ENCODE peak calls at places on chromosome 17, in seven cellular contexts. L is H1, T is mesendoderm, H is mesenchymal stem cell, W is trophoblast cell, S is IMR-90, G is neuronal stem cell. A is an unnamed sample.

GRCh38 chr17:49722066-49722465 is 14.3 kb upstream of the SLC35B1 start:
- DNase-seq in L (no peak), T (peak; percentile 22), H (no peak), W (no peak), S (no peak), G (no peak), A (no peak)

GRCh38 chr17:47239663-47240374 is 13.8 kb upstream of the ITGB3 start:
- DNase-seq in L (no peak), T (no peak), H (peak; percentile 98), W (peak; percentile 33), S (peak; percentile 98), G (no peak), A (no peak)

GRCh38 chr17:50087246-50087911 is 7.8 kb upstream of the PDK2 start:
- DNase-seq in L (no peak), T (peak; percentile 90), H (peak; percentile 73), W (peak; percentile 59), S (peak; percentile 72), G (peak; percentile 68), A (peak; percentile 95)

GRCh38 chr17:39920218-39921210 is 2.1 kb upstream of the GSDMB start:
- DNase-seq in L (no peak), T (no peak), H (no peak), W (no peak), S (no peak), G (no peak), A (no peak)

GRCh38 chr17:38562903-38563302 is 42.8 kb downstream of the SRCIN1 start:
- DNase-seq in L (no peak), T (peak; percentile 53), H (no peak), W (no peak), S (no peak), G (no peak), A (peak; percentile 81)

GRCh38 chr17:66348605-66349165 is 46.3 kb downstream of the PRKCA start:
- DNase-seq in L (no peak), T (no peak), H (peak; percentile 88), W (no peak), S (peak; percentile 89), G (no peak), A (no peak)

GRCh38 chr17:37507108-37507507 is 17.4 kb downstream of the DUSP14 start:
- DNase-seq in L (no peak), T (no peak), H (no peak), W (no peak), S (no peak), G (no peak), A (no peak)

GRCh38 chr17:83196088-83196765 is 116.8 kb downstream of the METRNL start:
- DNase-seq in L (no peak), T (no peak), H (no peak), W (no peak), S (peak; percentile 30), G (no peak), A (no peak)

GRCh38 chr17:45222273-45222993 is 748 bp downstream of the FMNL1 start:
- DNase-seq in L (no peak), T (peak; percentile 47), H (no peak), W (no peak), S (no peak), G (no peak), A (peak; percentile 68)

GRCh38 chr17:32240745-32241144 is 24.9 kb upstream of the RHBDL3 start:
- DNase-seq in L (no peak), T (peak; percentile 62), H (peak; percentile 13), W (no peak), S (no peak), G (no peak), A (peak; percentile 65)

GRCh38 chr17:64458756-64459155 is 9.8 kb downstream of the MILR1 start:
- DNase-seq in L (no peak), T (no peak), H (no peak), W (no peak), S (no peak), G (no peak), A (no peak)

GRCh38 chr17:77242118-77242800 is 101.5 kb downstream of the SEC14L1 start:
- DNase-seq in L (no peak), T (no peak), H (no peak), W (no peak), S (no peak), G (no peak), A (no peak)

GRCh38 chr17:82301300-82301915 is 16.0 kb downstream of the CD7 start:
- DNase-seq in L (no peak), T (no peak), H (no peak), W (no peak), S (no peak), G (no peak), A (no peak)

GRCh38 chr17:66444001-66444400 is 141.6 kb downstream of the PRKCA start:
- DNase-seq in L (no peak), T (no peak), H (no peak), W (peak; percentile 52), S (no peak), G (no peak), A (no peak)

GRCh38 chr17:72053069-72053846 is 67.6 kb upstream of the SOX9 start:
- DNase-seq in L (no peak), T (no peak), H (no peak), W (no peak), S (no peak), G (no peak), A (peak; percentile 61)

DNA sequence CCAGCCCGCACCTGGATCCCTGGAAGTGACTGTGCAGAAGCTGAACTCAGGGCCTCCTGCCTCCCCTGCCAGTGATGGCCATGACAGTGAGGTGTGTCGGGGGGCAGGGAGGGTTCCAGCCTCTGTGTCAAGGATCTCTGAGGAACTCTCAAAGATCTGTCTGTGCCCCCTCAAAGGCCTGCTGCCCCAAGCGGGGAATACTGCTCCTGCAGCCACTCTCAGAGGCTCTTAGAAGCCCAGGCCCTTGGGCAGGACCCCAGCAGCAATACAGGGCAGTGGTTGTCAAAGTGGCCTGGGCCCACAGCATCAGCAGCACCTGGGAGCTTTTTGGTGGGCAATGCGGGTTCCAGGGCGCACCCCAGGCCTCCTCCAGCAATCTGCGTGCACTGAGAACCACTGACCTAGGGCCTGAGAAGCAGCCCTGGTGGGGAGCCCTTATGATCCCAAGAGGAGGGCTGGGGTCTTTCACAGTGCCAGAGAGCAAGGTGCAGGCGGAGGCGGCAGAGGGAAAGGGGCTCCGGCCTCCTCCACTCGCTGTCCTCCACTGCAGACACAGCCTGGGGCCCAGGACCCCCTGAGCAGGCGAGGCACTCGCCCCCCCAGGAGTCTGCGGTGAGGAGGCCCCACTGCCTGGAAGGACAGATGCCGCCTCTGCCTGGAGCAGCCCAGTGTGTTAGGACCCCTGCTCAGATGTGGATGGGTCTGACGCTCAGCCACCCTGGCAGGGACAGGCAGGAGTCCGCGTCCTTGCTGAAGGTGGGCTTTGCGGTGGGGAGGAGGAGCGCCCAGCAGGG is 42.1 kb downstream of the ENGASE start:
- DNase-seq in L (no peak), T (no peak), H (no peak), W (no peak), S (no peak), G (no peak), A (no peak)
- H3K23ac ChIP-seq in L (no peak overlapping the region), T (no peak overlapping the region), H (no peak overlapping the region), W (no peak overlapping the region), S (no peak overlapping the region), G (peak overlapping the region; percentile 82), A (no peak overlapping the region)

DNA sequence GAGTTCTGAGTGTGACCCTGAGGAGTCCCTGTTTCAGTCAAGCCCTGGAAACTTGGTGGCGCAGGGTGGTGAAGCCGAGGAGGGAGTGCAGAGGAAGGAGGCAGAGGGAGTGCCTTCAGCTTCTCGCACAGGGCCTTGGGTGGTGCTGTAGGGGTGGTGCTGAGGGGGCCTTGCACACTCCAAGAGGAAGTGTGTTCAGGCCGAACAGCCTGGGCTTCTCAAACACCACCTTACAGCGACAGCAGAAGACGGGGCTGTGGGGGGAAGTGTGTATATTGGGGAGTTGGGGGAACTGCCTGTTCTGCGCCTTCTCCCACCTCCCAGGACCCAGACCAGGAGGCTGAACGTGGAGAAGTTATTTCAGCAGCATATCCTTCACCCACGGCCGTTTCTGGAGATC is 18.2 kb downstream of the CCDC42 start:
- DNase-seq in L (no peak), T (no peak), H (no peak), W (no peak), S (no peak), G (no peak), A (no peak)
- H3K23ac ChIP-seq in L (no peak overlapping the region), T (no peak overlapping the region), H (no peak overlapping the region), W (no peak overlapping the region), S (no peak overlapping the region), G (no peak overlapping the region), A (no peak overlapping the region)

GRCh38 chr17:6244253-6244652 is 174.1 kb downstream of the WSCD1 start:
- DNase-seq in L (no peak), T (no peak), H (no peak), W (no peak), S (no peak), G (no peak), A (peak; percentile 20)

GRCh38 chr17:6241996-6242395 is 171.8 kb downstream of the WSCD1 start:
- DNase-seq in L (no peak), T (no peak), H (no peak), W (no peak), S (no peak), G (no peak), A (peak; percentile 29)

GRCh38 chr17:6241381-6241780 is 171.2 kb downstream of the WSCD1 start:
- DNase-seq in L (no peak), T (peak; percentile 87), H (no peak), W (no peak), S (no peak), G (no peak), A (peak; percentile 43)

GRCh38 chr17:6244796-6245195 is 174.6 kb downstream of the WSCD1 start:
- DNase-seq in L (no peak), T (peak; percentile 72), H (no peak), W (no peak), S (no peak), G (no peak), A (peak; percentile 30)

DNA sequence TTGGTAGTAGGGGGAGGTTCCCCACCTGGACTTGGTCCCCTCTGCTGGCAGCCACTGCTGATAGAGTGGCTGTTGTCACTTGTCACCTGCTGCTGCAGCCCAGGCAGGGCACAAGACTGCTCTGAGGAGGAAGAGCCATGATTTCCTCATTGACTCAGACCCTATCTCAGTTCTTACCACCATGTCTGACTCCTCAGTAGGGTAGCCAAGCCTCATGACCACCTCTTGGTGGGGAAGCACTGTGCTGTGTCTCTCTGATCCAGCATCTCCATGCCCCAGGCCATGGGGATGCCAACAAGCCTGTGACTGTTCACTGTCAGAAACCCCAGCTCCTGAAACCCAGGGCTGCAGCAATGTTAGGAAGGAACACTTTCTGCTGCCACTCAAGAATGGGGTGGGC is 173.0 kb downstream of the WSCD1 start:
- DNase-seq in L (no peak), T (no peak), H (no peak), W (no peak), S (no peak), G (no peak), A (peak; percentile 18)
- H3K23ac ChIP-seq in L (no peak overlapping the region), T (no peak overlapping the region), H (no peak overlapping the region), W (no peak overlapping the region), S (no peak overlapping the region), G (no peak overlapping the region), A (no peak overlapping the region)

DNA sequence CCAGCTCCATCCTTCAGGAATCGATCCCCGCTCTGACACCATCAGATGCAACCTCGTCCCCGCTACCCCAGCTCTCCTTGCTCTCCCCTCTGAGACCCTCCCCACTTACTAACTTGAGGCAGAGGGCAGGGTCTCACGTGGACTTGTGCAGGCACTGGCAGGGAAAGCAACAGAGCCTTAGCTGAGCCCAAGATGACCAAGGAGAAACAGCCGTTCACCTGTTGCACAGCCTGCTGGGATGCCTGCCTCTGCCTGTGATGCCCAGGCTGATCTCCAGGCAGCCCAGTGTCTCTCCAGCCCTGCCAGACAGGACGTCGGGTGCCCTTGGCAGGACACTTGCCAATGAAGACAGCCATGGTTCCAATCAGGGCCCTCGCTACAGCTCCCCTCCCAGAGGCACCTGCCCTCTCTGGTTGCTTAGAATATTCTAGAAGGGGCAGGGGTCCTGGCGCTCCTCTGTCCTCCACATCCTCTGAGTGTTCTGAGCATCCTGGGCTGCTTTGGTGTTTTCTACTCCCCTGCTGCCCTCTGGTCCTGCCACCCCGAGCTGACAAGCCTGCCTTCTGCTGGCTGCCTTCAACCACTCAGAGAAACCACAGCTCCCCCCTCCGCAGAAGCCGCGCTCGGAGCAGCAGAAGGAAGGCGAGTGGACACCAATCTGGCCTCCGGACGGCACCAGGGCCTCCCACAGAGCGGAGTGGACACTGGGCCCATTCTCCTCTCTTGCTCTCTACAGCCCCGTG is 6.7 kb downstream of the CEP295NL start:
- DNase-seq in L (no peak), T (no peak), H (no peak), W (no peak), S (no peak), G (no peak), A (no peak)
- H3K23ac ChIP-seq in L (no peak overlapping the region), T (no peak overlapping the region), H (no peak overlapping the region), W (no peak overlapping the region), S (no peak overlapping the region), G (peak overlapping the region; percentile 13), A (no peak overlapping the region)